ENCODE peak calls at places on chromosomes 1 and 21, in four cellular contexts. L, Z, D and N are unnamed samples.

GRCh38 chr21:27681038-27681437 is 714.1 kb upstream of the ADAMTS5 start:
- DNase-seq in L (no peak), Z (no peak), D (no peak), N (no peak)

GRCh38 chr1:201361652-201362504 is 15.6 kb downstream of the TNNT2 start:
- DNase-seq in L (peak), Z (no peak), D (no peak), N (no peak)

GRCh38 chr21:23968722-23969647 is 1638.3 kb downstream of the MRPL39 start:
- DNase-seq in L (peak), Z (no peak), D (no peak), N (no peak)

GRCh38 chr1:23556661-23557470 is 2.4 kb downstream of the ID3 start:
- DNase-seq in L (no peak), Z (no peak), D (no peak), N (no peak)

GRCh38 chr1:3611170-3612019 is at the start of gene MEGF6:
- DNase-seq in L (peak), Z (no peak), D (peak), N (no peak)

GRCh38 chr1:14596591-14596990 is 1.9 kb upstream of the KAZN start:
- DNase-seq in L (no peak), Z (no peak), D (no peak), N (no peak)

GRCh38 chr1:227766015-227766634 is 30.9 kb downstream of the SNAP47 start:
- DNase-seq in L (no peak), Z (no peak), D (no peak), N (peak)

GRCh38 chr1:13605159-13605558 is 21.5 kb downstream of the PDPN start:
- DNase-seq in L (no peak), Z (peak), D (peak), N (no peak)

GRCh38 chr1:24209097-24209496 is 22.0 kb upstream of the IFNLR1 start:
- DNase-seq in L (no peak), Z (no peak), D (no peak), N (no peak)

GRCh38 chr1:236020359-236021000 is 44.4 kb downstream of the NID1 start:
- DNase-seq in L (peak), Z (peak), D (peak), N (no peak)

GRCh38 chr1:210669951-210670350 is 341.2 kb downstream of the HHAT start:
- DNase-seq in L (no peak), Z (no peak), D (no peak), N (no peak)

GRCh38 chr1:29444782-29445325 is 208.5 kb downstream of the PTPRU start:
- DNase-seq in L (no peak), Z (no peak), D (no peak), N (no peak)

GRCh38 chr21:21712761-21713558 is 714.8 kb downstream of the NCAM2 start:
- DNase-seq in L (peak), Z (no peak), D (no peak), N (no peak)

GRCh38 chr21:42171091-42172053 is 47.6 kb upstream of the ABCG1 start:
- DNase-seq in L (no peak), Z (no peak), D (peak), N (peak)

GRCh38 chr1:201562659-201563405 is 23.9 kb downstream of the NAV1 start:
- DNase-seq in L (no peak), Z (no peak), D (peak), N (no peak)

GRCh38 chr1:35539824-35540261 is 17.4 kb downstream of the KIAA0319L start:
- DNase-seq in L (no peak), Z (no peak), D (no peak), N (no peak)

GRCh38 chr1:54980528-54981241 is at the start of gene TMEM61:
- DNase-seq in L (no peak), Z (no peak), D (no peak), N (no peak)

GRCh38 chr1:14932034-14932638 is 221.4 kb upstream of the TMEM51 start:
- DNase-seq in L (no peak), Z (no peak), D (no peak), N (no peak)

GRCh38 chr1:183989078-183989577 is 48.4 kb downstream of the COLGALT2 start:
- DNase-seq in L (peak), Z (peak), D (no peak), N (no peak)

GRCh38 chr1:85282424-85282823 is 6.0 kb upstream of the BCL10 start:
- DNase-seq in L (no peak), Z (no peak), D (no peak), N (no peak)

GRCh38 chr21:44337941-44338895 is 972 bp downstream of the CFAP410 start:
- DNase-seq in L (peak), Z (peak), D (peak), N (peak)

GRCh38 chr21:44513389-44514217 is 26.4 kb downstream of the KRTAP10-1 start:
- DNase-seq in L (peak), Z (no peak), D (no peak), N (no peak)

GRCh38 chr1:22351757-22352080 is 99.9 kb upstream of the ZBTB40 start:
- DNase-seq in L (no peak), Z (no peak), D (no peak), N (no peak)

GRCh38 chr1:210232524-210233215 is at the start of gene SERTAD4:
- DNase-seq in L (peak), Z (no peak), D (peak), N (peak)

GRCh38 chr21:32423320-32423719 is 10.8 kb downstream of the EVA1C start:
- DNase-seq in L (no peak), Z (no peak), D (no peak), N (no peak)

GRCh38 chr1:3881191-3881475 is 18.9 kb downstream of the C1orf174 start:
- DNase-seq in L (no peak), Z (no peak), D (no peak), N (no peak)

GRCh38 chr1:214331827-214332423 is 51.0 kb downstream of the SMYD2 start:
- DNase-seq in L (peak), Z (no peak), D (no peak), N (no peak)

GRCh38 chr1:101453844-101454243 is 217.0 kb downstream of the S1PR1 start:
- DNase-seq in L (no peak), Z (no peak), D (no peak), N (no peak)

GRCh38 chr21:46621457-46622182 is 13.9 kb upstream of the PRMT2 start:
- DNase-seq in L (no peak), Z (no peak), D (no peak), N (peak)

GRCh38 chr1:197725044-197725443 is 50.2 kb downstream of the DENND1B start:
- DNase-seq in L (peak), Z (no peak), D (no peak), N (no peak)

GRCh38 chr1:202116287-202116686 is 6.4 kb upstream of the GPR37L1 start:
- DNase-seq in L (no peak), Z (no peak), D (no peak), N (no peak)

GRCh38 chr1:62687421-62687902 is 724 bp downstream of the DOCK7 start:
- DNase-seq in L (peak), Z (peak), D (peak), N (no peak)
- H3K27ac ChIP-seq in L (peak), Z (peak), D (peak), N (peak)

GRCh38 chr1:8015809-8016165 is 10.3 kb downstream of the ERRFI1 start:
- DNase-seq in L (peak), Z (peak), D (peak), N (no peak)
- H3K27ac ChIP-seq in L (peak), Z (peak), D (peak), N (peak)

DNA sequence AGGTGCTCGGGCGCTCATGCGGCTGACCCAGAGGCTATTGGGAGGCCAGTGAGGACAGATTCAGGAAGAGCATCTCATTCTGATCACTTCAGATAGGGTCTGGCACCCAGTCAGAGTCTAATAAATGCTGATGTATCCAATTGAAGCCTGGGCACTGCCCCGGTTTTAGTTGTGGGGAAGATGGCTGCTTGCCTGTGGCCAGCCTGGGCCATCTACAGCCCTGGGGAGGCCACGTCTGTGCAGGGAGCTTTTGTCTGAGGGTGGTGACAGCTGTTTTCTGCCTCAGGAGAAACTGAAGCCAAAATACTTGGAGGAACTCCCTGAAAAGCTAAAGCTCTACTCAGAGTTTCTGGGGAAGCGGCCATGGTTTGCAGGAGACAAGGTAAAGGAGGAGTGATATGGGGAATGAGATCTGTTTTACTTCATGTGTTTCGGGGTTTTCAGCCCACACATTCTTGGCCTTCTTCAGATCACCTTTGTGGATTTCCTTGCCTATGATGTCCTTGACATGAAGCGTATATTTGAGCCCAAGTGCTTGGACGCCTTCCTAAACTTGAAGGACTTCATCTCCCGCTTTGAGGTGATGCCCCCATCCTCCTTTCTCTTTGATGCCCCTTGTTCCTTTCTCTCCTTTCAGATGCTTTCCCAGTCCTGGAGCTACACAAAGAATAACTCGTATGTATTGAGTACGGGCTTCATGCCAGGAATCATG is 2.8 kb downstream of the GSTM5 start:
- DNase-seq in L (no peak), Z (no peak), D (no peak), N (no peak)
- H3K27ac ChIP-seq in L (no peak), Z (no peak), D (no peak), N (no peak)

GRCh38 chr1:205670143-205670431 is 10.2 kb downstream of the SLC45A3 start:
- DNase-seq in L (no peak), Z (no peak), D (no peak), N (no peak)

GRCh38 chr1:205669341-205670142 is 10.8 kb downstream of the SLC45A3 start:
- DNase-seq in L (no peak), Z (no peak), D (no peak), N (peak)

GRCh38 chr1:205670611-205671430 is 9.5 kb downstream of the SLC45A3 start:
- DNase-seq in L (no peak), Z (no peak), D (no peak), N (no peak)

GRCh38 chr1:205667909-205668643 is 12.2 kb downstream of the SLC45A3 start:
- DNase-seq in L (no peak), Z (no peak), D (no peak), N (no peak)

DNA sequence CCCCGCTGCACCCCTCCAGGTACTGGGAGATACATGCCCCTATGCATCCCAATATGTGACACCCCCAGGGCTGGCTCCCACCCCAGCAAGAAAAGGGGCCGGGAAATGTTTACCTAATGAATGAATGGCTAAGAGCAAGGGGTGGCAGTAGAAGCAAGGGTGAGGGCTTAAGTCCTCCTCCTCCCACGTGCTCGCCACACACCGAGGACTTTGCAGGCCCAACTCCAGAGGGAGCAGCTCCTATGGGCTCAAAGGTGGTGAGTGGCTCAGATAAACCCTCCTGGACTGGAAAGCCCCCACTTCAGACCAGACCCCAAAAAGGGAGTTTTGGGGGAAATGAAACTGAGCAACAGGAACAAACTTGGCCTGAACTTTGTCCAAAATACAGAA is 11.4 kb downstream of the SLC45A3 start:
- DNase-seq in L (no peak), Z (no peak), D (no peak), N (no peak)
- H3K27ac ChIP-seq in L (no peak), Z (no peak), D (no peak), N (peak)

GRCh38 chr1:208171615-208172388 is 72.4 kb downstream of the PLXNA2 start:
- DNase-seq in L (no peak), Z (no peak), D (no peak), N (no peak)
- H3K27ac ChIP-seq in L (no peak), Z (no peak), D (peak), N (no peak)

GRCh38 chr1:16961297-16962124 is 18.9 kb downstream of the MFAP2 start:
- DNase-seq in L (no peak), Z (no peak), D (no peak), N (no peak)
- H3K27ac ChIP-seq in L (no peak), Z (peak), D (peak), N (no peak)

GRCh38 chr1:37931493-37932158 is 15.2 kb downstream of the INPP5B start:
- DNase-seq in L (peak), Z (peak), D (peak), N (peak)

GRCh38 chr1:37926061-37926924 is 20.6 kb downstream of the INPP5B start:
- DNase-seq in L (no peak), Z (no peak), D (no peak), N (no peak)

GRCh38 chr1:37932759-37933158 is 14.1 kb downstream of the INPP5B start:
- DNase-seq in L (no peak), Z (no peak), D (no peak), N (no peak)

GRCh38 chr1:37930246-37931142 is 16.4 kb downstream of the INPP5B start:
- DNase-seq in L (no peak), Z (no peak), D (no peak), N (no peak)

DNA sequence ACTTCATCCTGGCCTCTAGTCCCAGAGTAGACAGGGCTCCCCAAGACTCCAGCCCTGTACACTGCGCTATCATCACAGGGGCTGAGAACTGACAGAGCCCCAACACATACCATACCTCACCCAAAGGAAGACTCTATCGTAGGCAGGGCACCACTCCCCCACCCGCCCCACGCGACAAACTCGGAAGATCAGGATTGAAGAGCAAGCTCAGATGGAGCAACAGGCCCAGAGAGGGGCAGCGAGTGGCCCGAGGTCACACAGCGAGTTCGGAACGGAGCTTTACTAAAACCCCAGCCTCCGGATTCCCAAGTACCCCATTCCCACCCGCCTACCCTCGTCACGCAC is 15.7 kb downstream of the INPP5B start:
- DNase-seq in L (peak), Z (no peak), D (no peak), N (peak)
- H3K27ac ChIP-seq in L (peak), Z (peak), D (peak), N (no peak)

GRCh38 chr1:208298593-208299233 is 54.5 kb upstream of the PLXNA2 start:
- DNase-seq in L (no peak), Z (peak), D (no peak), N (no peak)
- H3K27ac ChIP-seq in L (no peak), Z (peak), D (no peak), N (no peak)

GRCh38 chr1:89842547-89843278 is 21.9 kb downstream of the LRRC8D start:
- DNase-seq in L (no peak), Z (no peak), D (no peak), N (no peak)

GRCh38 chr1:89844236-89844807 is 23.5 kb downstream of the LRRC8D start:
- DNase-seq in L (no peak), Z (no peak), D (no peak), N (no peak)

GRCh38 chr1:89841507-89841906 is 20.7 kb downstream of the LRRC8D start:
- DNase-seq in L (no peak), Z (no peak), D (no peak), N (no peak)

GRCh38 chr1:89844860-89845259 is 24.0 kb downstream of the LRRC8D start:
- DNase-seq in L (no peak), Z (no peak), D (no peak), N (no peak)

GRCh38 chr1:89843279-89844121 is 22.7 kb downstream of the LRRC8D start:
- DNase-seq in L (peak), Z (peak), D (peak), N (peak)
- H3K27ac ChIP-seq in L (peak), Z (peak), D (peak), N (peak)

DNA sequence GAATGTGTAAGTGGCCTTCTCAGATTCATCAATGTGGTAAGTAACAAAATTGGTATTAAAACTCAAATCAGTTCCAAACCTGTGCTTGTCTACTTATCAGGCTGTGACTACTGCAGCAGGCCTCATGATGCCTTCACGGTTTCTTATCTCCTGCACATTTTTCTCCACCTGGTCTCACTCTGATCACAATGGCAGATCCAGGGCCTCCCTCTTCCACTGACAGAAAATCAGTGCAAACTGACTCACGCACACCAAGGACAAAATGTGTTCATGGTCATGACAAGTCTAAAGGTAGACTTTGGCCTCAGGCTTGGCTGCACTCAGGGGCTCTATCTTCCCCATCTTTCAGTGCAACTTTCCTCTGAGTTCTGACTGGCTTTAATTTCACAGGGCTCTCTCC is 56.7 kb upstream of the ATP1A1 start:
- DNase-seq in L (no peak), Z (no peak), D (no peak), N (no peak)
- H3K27ac ChIP-seq in L (no peak), Z (no peak), D (no peak), N (no peak)